ENCODE peak calls at places on chromosomes 4 and X, in ten cellular contexts. R, C, G, U, F, N, K, L, Y and H are unnamed samples.

GRCh38 chr4:109972786-109973528 is 60.3 kb downstream of the EGF start:
- DNase-seq in R (no peak), C (no peak), G (no peak), U (no peak), F (no peak), N (no peak), K (no peak), L (no peak), Y (no peak), H (no peak)

GRCh38 chr4:93791570-93792195 is 36.9 kb upstream of the ATOH1 start:
- DNase-seq in R (no peak), C (peak), G (peak), U (peak), F (peak), N (peak), K (peak), L (no peak), Y (peak), H (peak)

GRCh38 chr4:181662383-181662782 is 580.8 kb upstream of the TENM3 start:
- DNase-seq in R (no peak), C (no peak), G (no peak), U (no peak), F (no peak), N (no peak), K (no peak), L (no peak), Y (peak), H (no peak)

GRCh38 chr4:159764343-159764952 is 661.6 kb downstream of the RAPGEF2 start:
- DNase-seq in R (no peak), C (peak), G (no peak), U (no peak), F (peak), N (no peak), K (peak), L (no peak), Y (peak), H (no peak)

GRCh38 chrX:154980330-154981115 is 42.0 kb downstream of the F8 start:
- DNase-seq in R (peak), C (peak), G (peak), U (peak), F (peak), N (peak), K (peak), L (peak), Y (peak), H (peak)

GRCh38 chrX:130330706-130331105 is 9.0 kb upstream of the SLC25A14 start:
- DNase-seq in R (peak), C (peak), G (peak), U (peak), F (peak), N (no peak), K (peak), L (no peak), Y (peak), H (peak)

GRCh38 chr4:48340276-48340904 is 939 bp upstream of the SLAIN2 start:
- DNase-seq in R (no peak), C (peak), G (no peak), U (peak), F (peak), N (no peak), K (no peak), L (no peak), Y (peak), H (peak)

GRCh38 chr4:146634825-146635224 is 3.9 kb upstream of the POU4F2 start:
- DNase-seq in R (no peak), C (no peak), G (no peak), U (no peak), F (no peak), N (no peak), K (no peak), L (no peak), Y (no peak), H (no peak)